ENCODE peak calls at places on chromosome 6, in six cellular contexts. W, C, Q, Y, K and E are unnamed samples.

GRCh38 chr6:37678078-37678846 is 19.4 kb downstream of the MDGA1 start:
- DNase-seq in C (no peak), K (no peak), Y (no peak), W (no peak), Q (no peak), E (no peak)

GRCh38 chr6:112337209-112337638 is 9.9 kb upstream of the RFPL4B start:
- DNase-seq in Q (no peak), W (peak; percentile 23), C (peak; percentile 43), K (no peak), Y (peak; percentile 50), E (peak; percentile 36)

GRCh38 chr6:149389509-149390297 is 10.4 kb upstream of the SUMO4 start:
- DNase-seq in Y (no peak), W (no peak), K (no peak), C (no peak), Q (no peak), E (no peak)

GRCh38 chr6:104525677-104526322 is 333.9 kb downstream of the HACE1 start:
- DNase-seq in K (peak; percentile 90), C (peak; percentile 62), W (peak; percentile 29), Q (peak; percentile 17), Y (peak; percentile 77), E (peak; percentile 59)

GRCh38 chr6:47235964-47236760 is 73.5 kb downstream of the TNFRSF21 start:
- DNase-seq in Y (no peak), C (no peak), W (no peak), Q (no peak), K (no peak), E (no peak)

GRCh38 chr6:34922177-34922663 is 33.2 kb downstream of the ANKS1A start:
- DNase-seq in Q (no peak), W (no peak), K (no peak), C (no peak), Y (peak; percentile 20), E (no peak)

GRCh38 chr6:68559052-68559451 is 76.0 kb upstream of the ADGRB3 start:
- DNase-seq in K (no peak), C (no peak), Y (no peak), Q (no peak), W (no peak), E (no peak)

GRCh38 chr6:11700118-11700718 is 78.4 kb downstream of the ADTRP start:
- DNase-seq in K (peak; percentile 50), Q (no peak), W (no peak), C (peak; percentile 32), Y (peak; percentile 56), E (no peak)

GRCh38 chr6:53956068-53956711 is 155.1 kb upstream of the MLIP start:
- DNase-seq in C (peak; percentile 72), Q (peak; percentile 8), W (peak; percentile 73), K (peak; percentile 12), Y (peak; percentile 79), E (peak; percentile 60)

GRCh38 chr6:122818866-122819265 is 29.8 kb downstream of the SMPDL3A start:
- DNase-seq in K (no peak), Y (no peak), Q (no peak), C (no peak), W (no peak), E (no peak)

GRCh38 chr6:125942677-125943527 is 13.7 kb upstream of the HINT3 start:
- DNase-seq in Q (no peak), K (no peak), Y (peak; percentile 59), C (no peak), W (no peak), E (no peak)

GRCh38 chr6:138387577-138388368 is 10.1 kb downstream of the SMIM28 start:
- DNase-seq in K (no peak), Y (peak; percentile 65), Q (no peak), C (no peak), W (no peak), E (no peak)

GRCh38 chr6:133855599-133855972 is 33.3 kb upstream of the TCF21 start:
- DNase-seq in C (no peak), W (no peak), Q (no peak), Y (no peak), K (no peak), E (no peak)

GRCh38 chr6:116764961-116765841 is at the start of gene FAM162B:
- DNase-seq in Y (peak; percentile 2), C (no peak), W (peak; percentile 38), K (no peak), Q (no peak), E (no peak)

GRCh38 chr6:35900448-35900847 is 20.4 kb downstream of the SRPK1 start:
- DNase-seq in Y (no peak), W (no peak), Q (no peak), C (no peak), K (no peak), E (no peak)

GRCh38 chr6:87897581-87898147 is 150.0 kb upstream of the SPACA1 start:
- DNase-seq in Q (no peak), C (no peak), Y (no peak), W (no peak), K (no peak), E (no peak)

GRCh38 chr6:7218586-7218985 is 94.4 kb downstream of the SSR1 start:
- DNase-seq in Y (no peak), W (no peak), C (no peak), K (no peak), Q (no peak), E (no peak)

GRCh38 chr6:83252717-83253116 is 59.6 kb downstream of the RWDD2A start:
- DNase-seq in Y (no peak), Q (no peak), K (no peak), W (no peak), C (no peak), E (no peak)

GRCh38 chr6:170148709-170149470 is 142.0 kb downstream of the DLL1 start:
- DNase-seq in Y (no peak), W (no peak), C (no peak), Q (no peak), K (no peak), E (no peak)

GRCh38 chr6:170147832-170148708 is 142.8 kb downstream of the DLL1 start:
- DNase-seq in Q (no peak), C (no peak), W (no peak), Y (no peak), K (no peak), E (no peak)

GRCh38 chr6:170144952-170145587 is 145.8 kb downstream of the DLL1 start:
- DNase-seq in K (no peak), Q (no peak), W (no peak), Y (no peak), C (no peak), E (no peak)

GRCh38 chr6:170146640-170147039 is 144.2 kb downstream of the DLL1 start:
- DNase-seq in W (no peak), K (no peak), Q (no peak), Y (no peak), C (no peak), E (no peak)

GRCh38 chr6:170147056-170147787 is 143.7 kb downstream of the DLL1 start:
- DNase-seq in C (no peak), K (no peak), W (no peak), Y (peak; percentile 20), Q (no peak), E (no peak)
- TF ChIP-seq YY1 in C (no peak), K (no peak), W (no peak), Y (no peak), Q (no peak), E (no peak)

GRCh38 chr6:80215063-80215462 is 108.6 kb downstream of the BCKDHB start:
- DNase-seq in C (no peak), W (no peak), Y (no peak), K (no peak), Q (no peak), E (no peak)

GRCh38 chr6:80211295-80211694 is 104.8 kb downstream of the BCKDHB start:
- DNase-seq in W (no peak), K (no peak), Y (no peak), Q (no peak), C (no peak), E (no peak)

GRCh38 chr6:80217799-80218198 is 111.3 kb downstream of the BCKDHB start:
- DNase-seq in K (no peak), Q (no peak), Y (no peak), W (no peak), C (no peak), E (no peak)

GRCh38 chr6:80210618-80211017 is 104.1 kb downstream of the BCKDHB start:
- DNase-seq in K (no peak), W (peak; percentile 17), Y (no peak), C (no peak), Q (peak; percentile 13), E (peak; percentile 58)

DNA sequence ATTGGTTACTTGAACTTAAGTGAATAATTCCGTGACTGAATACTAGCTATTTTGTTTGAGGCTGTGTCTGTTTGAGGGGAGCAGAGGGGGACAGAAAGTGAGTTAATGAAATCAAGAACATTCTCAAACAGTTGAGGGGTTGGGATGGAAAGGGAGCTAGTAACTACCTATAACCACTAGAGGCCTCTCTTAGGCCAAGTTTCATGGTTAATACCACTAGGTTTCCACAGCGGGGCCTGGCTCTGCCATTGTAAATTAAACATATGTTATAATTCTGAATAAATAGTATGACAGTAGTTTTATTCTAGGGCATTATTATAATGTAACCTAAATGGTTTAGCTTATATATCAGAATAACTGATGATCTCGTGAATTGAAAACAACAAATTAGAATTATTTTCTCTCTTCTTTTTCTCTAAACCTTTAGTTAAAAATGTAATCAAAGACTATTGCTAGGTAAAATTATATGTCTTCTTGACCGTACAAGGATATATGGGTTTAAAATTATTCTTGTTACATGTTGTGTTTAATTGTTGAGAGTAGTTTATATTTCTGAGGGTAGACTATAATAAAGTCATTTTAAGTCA is 108.1 kb downstream of the BCKDHB start:
- DNase-seq in Q (no peak), C (peak; percentile 22), Y (peak; percentile 29), K (peak; percentile 9), W (no peak), E (peak; percentile 20)
- TF ChIP-seq ZNF274 in Q (no peak), C (no peak), Y (no peak), K (no peak), W (no peak), E (no peak)

GRCh38 chr6:33172307-33173227 is 19.7 kb downstream of the COL11A2 start:
- DNase-seq in Y (peak; percentile 53), K (peak; percentile 73), C (peak; percentile 13), W (no peak), Q (no peak), E (peak; percentile 23)
- TF ChIP-seq YY1 in Y (no peak), K (no peak), C (no peak), W (peak; percentile 53), Q (peak; percentile 28), E (no peak)

DNA sequence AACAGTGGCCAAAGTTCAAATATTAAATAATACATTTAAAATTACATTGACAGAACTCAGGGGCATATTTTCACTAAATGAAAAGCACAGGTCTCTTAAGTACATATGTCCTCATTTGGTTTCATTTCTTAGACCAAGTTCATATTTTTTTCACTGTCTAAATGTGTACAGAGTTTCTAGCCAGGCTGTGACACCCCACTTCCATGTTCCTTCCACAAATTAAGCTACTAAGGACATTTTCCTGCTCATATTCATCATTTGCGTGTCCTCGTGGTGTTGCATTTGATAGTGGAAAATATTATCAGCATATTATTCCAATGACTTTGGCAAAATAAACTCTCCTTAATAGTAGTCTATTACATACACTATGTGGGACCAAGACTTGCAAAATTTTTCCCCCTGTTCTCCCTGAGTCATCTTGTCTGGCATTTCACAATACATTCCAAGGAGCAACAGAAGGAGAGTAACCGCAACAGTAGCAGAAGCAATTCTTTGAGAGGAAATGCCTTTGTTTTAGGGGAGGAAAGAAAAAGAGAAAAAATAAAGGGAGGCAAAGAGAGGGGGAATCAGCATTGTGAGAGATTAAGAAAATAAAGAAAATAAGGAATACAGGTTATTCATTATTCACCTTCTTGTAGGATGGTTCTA is 599.2 kb downstream of the COL12A1 start:
- DNase-seq in W (no peak), C (no peak), K (no peak), Y (no peak), Q (no peak), E (no peak)
- TF ChIP-seq ZNF274 in W (no peak), C (no peak), K (no peak), Y (no peak), Q (no peak), E (no peak)

GRCh38 chr6:20953019-20953418 is 418.8 kb downstream of the CDKAL1 start:
- DNase-seq in K (no peak), C (no peak), W (no peak), Q (no peak), Y (no peak), E (no peak)
- TF ChIP-seq YY1 in K (no peak), C (no peak), W (no peak), Q (no peak), Y (no peak), E (no peak)